ENCODE peak calls at places on chromosomes 12 and 14, in six cellular contexts. One of them, this sample, is unnamed.

GRCh38 chr12:103742349-103742784 is 98.7 kb downstream of the NT5DC3 start:
- DNase-seq in SHP77: peak
- DNase-seq in T-helper 1 cell: no peak
- DNase-seq in AG09319: no peak
- DNase-seq in aorta: no peak
- DNase-seq in activated CD8-positive, alpha-beta memory T cell treated with anti-CD3 and anti-CD28 coated beads for 24 hours: no peak
- DNase-seq in this sample: no peak

GRCh38 chr14:96782436-96782835 is 14.7 kb upstream of the VRK1 start:
- DNase-seq in activated CD8-positive, alpha-beta memory T cell treated with anti-CD3 and anti-CD28 coated beads for 24 hours: no peak
- DNase-seq in SHP77: no peak
- DNase-seq in T-helper 1 cell: no peak
- DNase-seq in aorta: no peak
- DNase-seq in AG09319: no peak
- DNase-seq in this sample: no peak

GRCh38 chr12:47360771-47361388 is 281.1 kb upstream of the AMIGO2 start:
- DNase-seq in activated CD8-positive, alpha-beta memory T cell treated with anti-CD3 and anti-CD28 coated beads for 24 hours: no peak
- DNase-seq in aorta: no peak
- DNase-seq in AG09319: no peak
- DNase-seq in T-helper 1 cell: peak
- DNase-seq in SHP77: no peak
- DNase-seq in this sample: no peak

GRCh38 chr12:93297032-93297431 is 80.7 kb upstream of the NUDT4 start:
- DNase-seq in SHP77: no peak
- DNase-seq in AG09319: no peak
- DNase-seq in T-helper 1 cell: no peak
- DNase-seq in aorta: no peak
- DNase-seq in activated CD8-positive, alpha-beta memory T cell treated with anti-CD3 and anti-CD28 coated beads for 24 hours: no peak
- DNase-seq in this sample: no peak

GRCh38 chr14:55502746-55503284 is 62.4 kb upstream of the TBPL2 start:
- DNase-seq in activated CD8-positive, alpha-beta memory T cell treated with anti-CD3 and anti-CD28 coated beads for 24 hours: no peak
- DNase-seq in AG09319: no peak
- DNase-seq in SHP77: no peak
- DNase-seq in aorta: no peak
- DNase-seq in T-helper 1 cell: no peak
- DNase-seq in this sample: no peak

GRCh38 chr12:71594214-71594948 is 69.3 kb downstream of the ZFC3H1 start:
- DNase-seq in aorta: no peak
- DNase-seq in AG09319: no peak
- DNase-seq in SHP77: peak
- DNase-seq in T-helper 1 cell: no peak
- DNase-seq in activated CD8-positive, alpha-beta memory T cell treated with anti-CD3 and anti-CD28 coated beads for 24 hours: no peak
- DNase-seq in this sample: no peak

GRCh38 chr12:111761706-111762105 is 5.0 kb upstream of the ALDH2 start:
- DNase-seq in aorta: no peak
- DNase-seq in SHP77: no peak
- DNase-seq in AG09319: no peak
- DNase-seq in activated CD8-positive, alpha-beta memory T cell treated with anti-CD3 and anti-CD28 coated beads for 24 hours: no peak
- DNase-seq in T-helper 1 cell: no peak
- DNase-seq in this sample: no peak

GRCh38 chr12:117603316-117604113 is 242.1 kb upstream of the NOS1 start:
- DNase-seq in T-helper 1 cell: no peak
- DNase-seq in aorta: no peak
- DNase-seq in AG09319: no peak
- DNase-seq in SHP77: no peak
- DNase-seq in activated CD8-positive, alpha-beta memory T cell treated with anti-CD3 and anti-CD28 coated beads for 24 hours: no peak
- DNase-seq in this sample: no peak

GRCh38 chr14:103889313-103890051 is 38.8 kb upstream of the TDRD9 start:
- DNase-seq in aorta: no peak
- DNase-seq in T-helper 1 cell: no peak
- DNase-seq in AG09319: no peak
- DNase-seq in SHP77: peak
- DNase-seq in activated CD8-positive, alpha-beta memory T cell treated with anti-CD3 and anti-CD28 coated beads for 24 hours: no peak
- DNase-seq in this sample: no peak

GRCh38 chr12:82412246-82412645 is 53.9 kb downstream of the METTL25 start:
- DNase-seq in SHP77: no peak
- DNase-seq in AG09319: no peak
- DNase-seq in aorta: no peak
- DNase-seq in activated CD8-positive, alpha-beta memory T cell treated with anti-CD3 and anti-CD28 coated beads for 24 hours: no peak
- DNase-seq in T-helper 1 cell: no peak
- DNase-seq in this sample: no peak

GRCh38 chr14:61542848-61543790 is 152.2 kb upstream of the HIF1A start:
- DNase-seq in SHP77: no peak
- DNase-seq in activated CD8-positive, alpha-beta memory T cell treated with anti-CD3 and anti-CD28 coated beads for 24 hours: peak
- DNase-seq in aorta: no peak
- DNase-seq in AG09319: no peak
- DNase-seq in T-helper 1 cell: no peak
- DNase-seq in this sample: no peak

GRCh38 chr12:98424726-98425401 is 90.5 kb upstream of the TMPO start:
- DNase-seq in T-helper 1 cell: peak
- DNase-seq in aorta: peak
- DNase-seq in SHP77: peak
- DNase-seq in activated CD8-positive, alpha-beta memory T cell treated with anti-CD3 and anti-CD28 coated beads for 24 hours: peak
- DNase-seq in AG09319: peak
- DNase-seq in this sample: peak

GRCh38 chr12:52942056-52942913 is 6.6 kb upstream of the KRT18 start:
- DNase-seq in T-helper 1 cell: no peak
- DNase-seq in AG09319: no peak
- DNase-seq in activated CD8-positive, alpha-beta memory T cell treated with anti-CD3 and anti-CD28 coated beads for 24 hours: no peak
- DNase-seq in aorta: no peak
- DNase-seq in SHP77: no peak
- DNase-seq in this sample: no peak

GRCh38 chr14:53450871-53451270 is 297.7 kb upstream of the DDHD1 start:
- DNase-seq in SHP77: peak
- DNase-seq in T-helper 1 cell: no peak
- DNase-seq in AG09319: no peak
- DNase-seq in aorta: no peak
- DNase-seq in activated CD8-positive, alpha-beta memory T cell treated with anti-CD3 and anti-CD28 coated beads for 24 hours: no peak
- DNase-seq in this sample: no peak

GRCh38 chr14:74528406-74528805 is 34.8 kb downstream of the ISCA2 start:
- DNase-seq in aorta: no peak
- DNase-seq in SHP77: no peak
- DNase-seq in AG09319: no peak
- DNase-seq in activated CD8-positive, alpha-beta memory T cell treated with anti-CD3 and anti-CD28 coated beads for 24 hours: no peak
- DNase-seq in T-helper 1 cell: no peak
- DNase-seq in this sample: no peak

GRCh38 chr12:110251381-110251780 is 29.7 kb upstream of the ATP2A2 start:
- DNase-seq in AG09319: no peak
- DNase-seq in aorta: peak
- DNase-seq in T-helper 1 cell: no peak
- DNase-seq in activated CD8-positive, alpha-beta memory T cell treated with anti-CD3 and anti-CD28 coated beads for 24 hours: no peak
- DNase-seq in SHP77: no peak
- DNase-seq in this sample: no peak

GRCh38 chr14:33950320-33951182 is at the start of gene EGLN3:
- DNase-seq in AG09319: peak
- DNase-seq in activated CD8-positive, alpha-beta memory T cell treated with anti-CD3 and anti-CD28 coated beads for 24 hours: peak
- DNase-seq in T-helper 1 cell: peak
- DNase-seq in aorta: peak
- DNase-seq in SHP77: peak
- DNase-seq in this sample: no peak

GRCh38 chr14:62301911-62302310 is 539.7 kb downstream of the SNAPC1 start:
- DNase-seq in T-helper 1 cell: no peak
- DNase-seq in AG09319: no peak
- DNase-seq in aorta: no peak
- DNase-seq in SHP77: no peak
- DNase-seq in activated CD8-positive, alpha-beta memory T cell treated with anti-CD3 and anti-CD28 coated beads for 24 hours: no peak
- DNase-seq in this sample: peak

GRCh38 chr14:28671425-28671824 is 95.2 kb upstream of the FOXG1 start:
- DNase-seq in SHP77: no peak
- DNase-seq in T-helper 1 cell: no peak
- DNase-seq in activated CD8-positive, alpha-beta memory T cell treated with anti-CD3 and anti-CD28 coated beads for 24 hours: no peak
- DNase-seq in aorta: no peak
- DNase-seq in AG09319: no peak
- DNase-seq in this sample: no peak

GRCh38 chr14:65412881-65413738 is 580 bp downstream of the FUT8 start:
- DNase-seq in aorta: peak
- DNase-seq in AG09319: peak
- DNase-seq in T-helper 1 cell: peak
- DNase-seq in SHP77: peak
- DNase-seq in activated CD8-positive, alpha-beta memory T cell treated with anti-CD3 and anti-CD28 coated beads for 24 hours: peak
- DNase-seq in this sample: no peak

GRCh38 chr14:104688755-104689619 is at the start of gene INF2:
- DNase-seq in activated CD8-positive, alpha-beta memory T cell treated with anti-CD3 and anti-CD28 coated beads for 24 hours: peak
- DNase-seq in T-helper 1 cell: peak
- DNase-seq in SHP77: peak
- DNase-seq in AG09319: no peak
- DNase-seq in aorta: no peak
- DNase-seq in this sample: no peak

GRCh38 chr14:80634106-80634758 is 307.3 kb downstream of the CEP128 start:
- DNase-seq in activated CD8-positive, alpha-beta memory T cell treated with anti-CD3 and anti-CD28 coated beads for 24 hours: no peak
- DNase-seq in SHP77: no peak
- DNase-seq in AG09319: no peak
- DNase-seq in aorta: no peak
- DNase-seq in T-helper 1 cell: no peak
- DNase-seq in this sample: no peak

GRCh38 chr14:20811994-20812393 is 9.3 kb upstream of the RNASE1 start:
- DNase-seq in SHP77: no peak
- DNase-seq in activated CD8-positive, alpha-beta memory T cell treated with anti-CD3 and anti-CD28 coated beads for 24 hours: no peak
- DNase-seq in AG09319: no peak
- DNase-seq in aorta: no peak
- DNase-seq in T-helper 1 cell: no peak
- DNase-seq in this sample: no peak

GRCh38 chr14:76918751-76919421 is 92.7 kb downstream of the LRRC74A start:
- DNase-seq in T-helper 1 cell: no peak
- DNase-seq in aorta: peak
- DNase-seq in activated CD8-positive, alpha-beta memory T cell treated with anti-CD3 and anti-CD28 coated beads for 24 hours: no peak
- DNase-seq in AG09319: peak
- DNase-seq in SHP77: peak
- DNase-seq in this sample: peak

GRCh38 chr12:7190268-7191055 is 976 bp downstream of the PEX5 start:
- DNase-seq in activated CD8-positive, alpha-beta memory T cell treated with anti-CD3 and anti-CD28 coated beads for 24 hours: peak
- DNase-seq in aorta: peak
- DNase-seq in AG09319: no peak
- DNase-seq in T-helper 1 cell: no peak
- DNase-seq in SHP77: no peak
- DNase-seq in this sample: no peak

GRCh38 chr12:122852336-122853275 is 17.3 kb downstream of the HIP1R start:
- DNase-seq in SHP77: peak
- DNase-seq in AG09319: no peak
- DNase-seq in activated CD8-positive, alpha-beta memory T cell treated with anti-CD3 and anti-CD28 coated beads for 24 hours: no peak
- DNase-seq in aorta: peak
- DNase-seq in T-helper 1 cell: no peak
- DNase-seq in this sample: no peak